ENCODE peak calls at places on chromosomes 1 and 21, in seven cellular contexts. C, T, P, X, N, O and E are unnamed samples.

GRCh38 chr1:64928325-64928724 is 38.0 kb downstream of the JAK1 start:
- DNase-seq in X (no peak), P (no peak), T (no peak), N (peak), O (no peak), C (no peak), E (no peak)

GRCh38 chr1:12594966-12595838 is 22.8 kb downstream of the DHRS3 start:
- DNase-seq in C (no peak), P (peak), T (no peak), N (peak), O (peak), X (peak), E (peak)

GRCh38 chr1:205360166-205360565 is 3.4 kb upstream of the KLHDC8A start:
- DNase-seq in X (no peak), O (no peak), C (no peak), P (no peak), N (no peak), T (no peak), E (no peak)

GRCh38 chr1:160837558-160838205 is 25.0 kb downstream of the CD244 start:
- DNase-seq in T (no peak), P (peak), C (no peak), O (peak), X (peak), N (no peak), E (no peak)

GRCh38 chr1:33314371-33314893 is 6.5 kb downstream of the A3GALT2 start:
- DNase-seq in T (no peak), C (no peak), N (no peak), P (no peak), O (no peak), X (peak), E (no peak)

GRCh38 chr1:29271724-29272123 is 35.4 kb downstream of the PTPRU start:
- DNase-seq in P (no peak), X (no peak), C (peak), T (peak), N (peak), O (peak), E (peak)

GRCh38 chr1:226526801-226527595 is 21.6 kb upstream of the STUM start:
- DNase-seq in T (no peak), O (no peak), P (no peak), X (no peak), C (peak), N (peak), E (peak)

GRCh38 chr1:81823082-81823481 is 22.3 kb downstream of the ADGRL2 start:
- DNase-seq in C (no peak), P (no peak), X (no peak), T (no peak), O (no peak), N (no peak), E (no peak)

GRCh38 chr1:213256438-213257087 is 205.5 kb downstream of the RPS6KC1 start:
- DNase-seq in N (no peak), C (no peak), P (no peak), O (no peak), T (no peak), X (no peak), E (no peak)

GRCh38 chr21:26849428-26850115 is 4.4 kb upstream of the ADAMTS1 start:
- DNase-seq in N (peak), O (peak), C (no peak), T (no peak), X (no peak), P (no peak), E (peak)

GRCh38 chr1:8202182-8202905 is 115.6 kb upstream of the SLC45A1 start:
- DNase-seq in P (no peak), T (peak), C (peak), O (peak), X (peak), N (peak), E (peak)

GRCh38 chr1:147504801-147505303 is 36.4 kb upstream of the BCL9 start:
- DNase-seq in P (no peak), T (no peak), X (no peak), N (peak), C (no peak), O (peak), E (peak)

GRCh38 chr1:59025898-59026426 is 242.1 kb upstream of the JUN start:
- DNase-seq in P (no peak), N (no peak), C (no peak), O (peak), T (peak), X (no peak), E (no peak)

GRCh38 chr21:38591138-38591537 is 92.9 kb upstream of the ERG start:
- DNase-seq in C (no peak), N (no peak), T (no peak), O (no peak), P (no peak), X (no peak), E (no peak)

GRCh38 chr1:32998009-32998555 is 33.5 kb upstream of the RNF19B start:
- DNase-seq in C (no peak), T (no peak), X (no peak), O (no peak), P (no peak), N (no peak), E (no peak)

GRCh38 chr1:110594466-110595076 is 11.6 kb downstream of the KCNA2 start:
- DNase-seq in N (no peak), P (no peak), X (no peak), O (no peak), T (no peak), C (no peak), E (no peak)

GRCh38 chr1:2556277-2557145 is at the start of gene TNFRSF14:
- DNase-seq in P (peak), N (no peak), X (peak), C (no peak), T (no peak), O (peak), E (peak)

GRCh38 chr1:4700801-4701200 is 46.4 kb downstream of the AJAP1 start:
- DNase-seq in X (no peak), C (no peak), P (no peak), T (no peak), O (no peak), N (no peak), E (no peak)

GRCh38 chr1:165543651-165544452 is at the start of gene LRRC52:
- DNase-seq in T (no peak), C (no peak), P (no peak), O (no peak), X (peak), N (peak), E (no peak)

DNA sequence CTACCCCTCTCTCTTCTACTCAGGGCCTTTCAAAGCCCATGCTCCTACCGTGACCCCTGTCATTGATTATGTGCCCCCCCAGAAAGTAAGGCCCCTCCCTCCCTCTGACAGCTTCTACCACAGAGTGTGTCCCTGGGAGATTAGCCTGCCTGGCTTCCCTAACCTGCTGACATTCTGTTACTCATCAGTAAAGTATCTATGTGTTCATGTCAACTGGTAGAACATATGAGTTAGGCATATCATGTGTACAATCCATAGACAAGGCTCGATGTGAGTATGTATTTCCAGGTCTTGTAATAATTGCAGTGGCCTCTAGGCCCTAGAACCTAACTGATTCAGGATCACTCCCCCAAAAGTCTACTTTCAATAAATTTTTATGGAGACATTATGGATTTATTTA is 120.0 kb downstream of the GIPC2 start:
- DNase-seq in O (no peak), N (no peak), P (no peak), C (peak), T (no peak), X (no peak), E (no peak)
- TF ChIP-seq CTCF in O (no peak), N (no peak), P (no peak), C (no peak), T (no peak), X (no peak), E (no peak)

GRCh38 chr1:16924919-16925477 is 3.3 kb downstream of the CROCC start:
- DNase-seq in X (peak), O (no peak), T (no peak), P (peak), C (no peak), N (peak), E (no peak)
- TF ChIP-seq CTCF in X (no peak), O (no peak), T (no peak), P (no peak), C (no peak), N (peak), E (no peak)

GRCh38 chr1:178282949-178283367 is 189.1 kb downstream of the RASAL2 start:
- DNase-seq in C (peak), T (peak), N (peak), P (no peak), X (no peak), O (peak), E (peak)
- TF ChIP-seq CTCF in C (peak), T (peak), N (peak), P (no peak), X (peak), O (peak), E (peak)

GRCh38 chr1:196317535-196318522 is 290.4 kb downstream of the KCNT2 start:
- DNase-seq in O (peak), P (no peak), T (peak), C (peak), N (peak), X (no peak), E (peak)
- TF ChIP-seq CTCF in O (peak), P (no peak), T (peak), C (peak), N (peak), X (peak), E (peak)

GRCh38 chr1:155307247-155307740 is 1.4 kb upstream of the FDPS start:
- DNase-seq in N (peak), O (peak), C (no peak), P (peak), X (no peak), T (peak), E (peak)
- TF ChIP-seq CTCF in N (peak), O (peak), C (no peak), P (no peak), X (peak), T (peak), E (peak)